ENCODE peak calls at places on chromosome 6, in six cellular contexts. B is fibroblast of lung, D is NCI-H1417, S is HEK293T, U is HFFc6, L is AG08395. O is an unnamed sample.

GRCh38 chr6:156890627-156891300 is 113.6 kb downstream of the ARID1B start:
- DNase-seq in B (peak; percentile 7), D (no peak), S (no peak), U (no peak), L (peak; percentile 7), O (no peak)

GRCh38 chr6:150593119-150593518 is 6.6 kb upstream of the PLEKHG1 start:
- DNase-seq in B (no peak), D (no peak), S (no peak), U (no peak), L (no peak), O (no peak)

GRCh38 chr6:86487660-86488221 is 449.6 kb upstream of the HTR1E start:
- DNase-seq in B (no peak), D (no peak), S (no peak), U (no peak), L (no peak), O (no peak)

GRCh38 chr6:43173496-43174262 is 2.6 kb downstream of the SRF start:
- DNase-seq in B (no peak), D (no peak), S (no peak), U (no peak), L (no peak), O (no peak)

GRCh38 chr6:617485-618100 is 39.3 kb downstream of the HUS1B start:
- DNase-seq in B (no peak), D (peak; percentile 21), S (no peak), U (no peak), L (no peak), O (no peak)

GRCh38 chr6:33250731-33251130 is 20.9 kb downstream of the VPS52 start:
- DNase-seq in B (no peak), D (no peak), S (no peak), U (no peak), L (no peak), O (no peak)

GRCh38 chr6:155455766-155456165 is at the start of gene NOX3:
- DNase-seq in B (no peak), D (no peak), S (no peak), U (no peak), L (no peak), O (no peak)

GRCh38 chr6:152268846-152269442 is 368.2 kb downstream of the SYNE1 start:
- DNase-seq in B (no peak), D (no peak), S (no peak), U (no peak), L (no peak), O (no peak)